ENCODE peak calls at places on chromosomes 4 and X, in seven cellular contexts. W is putamen, G is lower leg skin, P is caudate nucleus, X is posterior cingulate gyrus, I is retina, A is mucosa of descending colon. Y is an unnamed sample.

GRCh38 chr4:8370835-8371234 is 69.7 kb downstream of the ACOX3 start:
- DNase-seq in W (no peak), G (no peak), P (no peak), X (peak; percentile 52), I (no peak), A (no peak), Y (no peak)

GRCh38 chr4:41797260-41797659 is 48.7 kb upstream of the PHOX2B start:
- DNase-seq in W (no peak), G (no peak), P (no peak), X (no peak), I (no peak), A (no peak), Y (no peak)

GRCh38 chr4:52241916-52242315 is 190.8 kb downstream of the SPATA18 start:
- DNase-seq in W (no peak), G (no peak), P (no peak), X (no peak), I (no peak), A (no peak), Y (no peak)

GRCh38 chr4:23903859-23904438 is 14.1 kb upstream of the PPARGC1A start:
- DNase-seq in W (no peak), G (no peak), P (no peak), X (no peak), I (no peak), A (no peak), Y (no peak)

GRCh38 chr4:26821677-26822503 is 38.8 kb upstream of the STIM2 start:
- DNase-seq in W (no peak), G (no peak), P (no peak), X (no peak), I (no peak), A (peak; percentile 24), Y (no peak)

GRCh38 chr4:167897116-167897515 is 195.2 kb upstream of the ANXA10 start:
- DNase-seq in W (no peak), G (no peak), P (no peak), X (peak; percentile 58), I (no peak), A (no peak), Y (no peak)

GRCh38 chrX:78753571-78753970 is 6.1 kb downstream of the LPAR4 start:
- DNase-seq in W (no peak), G (no peak), P (no peak), X (no peak), I (no peak), A (peak; percentile 42), Y (no peak)

GRCh38 chr4:13966241-13967195 is 339.0 kb upstream of the BOD1L1 start:
- DNase-seq in W (no peak), G (no peak), P (no peak), X (no peak), I (peak; percentile 16), A (no peak), Y (no peak)

GRCh38 chr4:119037709-119038463 is 97.7 kb upstream of the MYOZ2 start:
- DNase-seq in W (no peak), G (no peak), P (no peak), X (no peak), I (no peak), A (no peak), Y (no peak)

GRCh38 chr4:133996431-133997121 is 205.0 kb downstream of the PABPC4L start:
- DNase-seq in W (no peak), G (no peak), P (no peak), X (no peak), I (no peak), A (no peak), Y (no peak)

GRCh38 chr4:84482564-84483563 is 16.2 kb downstream of the NKX6-1 start:
- DNase-seq in W (no peak), G (no peak), P (no peak), X (peak; percentile 76), I (peak; percentile 70), A (peak; percentile 72), Y (no peak)

GRCh38 chr4:174746710-174747109 is 82.3 kb downstream of the GLRA3 start:
- DNase-seq in W (no peak), G (no peak), P (no peak), X (no peak), I (no peak), A (no peak), Y (no peak)

GRCh38 chrX:16185725-16186136 is 18.4 kb downstream of the MAGEB17 start:
- DNase-seq in W (no peak), G (no peak), P (no peak), X (no peak), I (no peak), A (no peak), Y (no peak)

GRCh38 chrX:68732906-68733493 is 85.5 kb downstream of the STARD8 start:
- DNase-seq in W (no peak), G (peak; percentile 88), P (no peak), X (no peak), I (peak; percentile 32), A (peak; percentile 72), Y (peak; percentile 77)

GRCh38 chr4:147160908-147161513 is 215.3 kb upstream of the TTC29 start:
- DNase-seq in W (peak; percentile 30), G (no peak), P (no peak), X (no peak), I (peak; percentile 56), A (peak; percentile 32), Y (no peak)

GRCh38 chr4:1693131-1693896 is 9.2 kb upstream of the FAM53A start:
- DNase-seq in W (peak; percentile 58), G (no peak), P (no peak), X (no peak), I (peak; percentile 72), A (peak; percentile 67), Y (peak; percentile 68)

GRCh38 chrX:107715331-107716044 is 60.1 kb downstream of the TSC22D3 start:
- DNase-seq in W (no peak), G (peak; percentile 81), P (no peak), X (no peak), I (no peak), A (peak; percentile 15), Y (no peak)

GRCh38 chr4:47061435-47061834 is 30.1 kb downstream of the GABRB1 start:
- DNase-seq in W (no peak), G (no peak), P (no peak), X (no peak), I (no peak), A (no peak), Y (no peak)

GRCh38 chr4:81631958-81632439 is 160.3 kb upstream of the RASGEF1B start:
- DNase-seq in W (peak; percentile 46), G (no peak), P (no peak), X (no peak), I (no peak), A (no peak), Y (no peak)